ENCODE peak calls at places on chromosomes 6 and 20, in eight cellular contexts. H is HuH-7.5; L is C1 segment of cervical spinal cord; D is cardiac fibroblast; T is iris pigment epithelial cell; S is GF-D8; X is CD4-positive, alpha-beta T cell; Y is head of caudate nucleus. Q is an unnamed sample.

GRCh38 chr6:167957626-167958025 is 39.8 kb upstream of the KIF25 start:
- DNase-seq in Y (no peak), H (no peak), S (no peak), L (no peak), T (no peak), X (no peak), D (no peak), Q (no peak)

GRCh38 chr20:37541326-37541725 is 13.7 kb upstream of the BLCAP start:
- DNase-seq in S (no peak), H (no peak), T (no peak), X (no peak), L (no peak), D (no peak), Y (no peak), Q (no peak)

GRCh38 chr6:16776394-16777017 is 15.2 kb upstream of the ATXN1 start:
- DNase-seq in S (no peak), H (no peak), T (no peak), D (no peak), X (no peak), Y (no peak), L (no peak), Q (no peak)

GRCh38 chr20:62589150-62589498 is 53.2 kb upstream of the SLCO4A1 start:
- DNase-seq in L (no peak), H (no peak), Y (no peak), S (no peak), D (no peak), X (no peak), T (no peak), Q (no peak)

GRCh38 chr6:163449076-163449475 is 34.6 kb downstream of the QKI start:
- DNase-seq in X (no peak), D (peak; percentile 17), H (no peak), Y (no peak), T (peak; percentile 51), L (no peak), S (no peak), Q (no peak)

GRCh38 chr6:10587694-10588392 is 66.7 kb downstream of the GCNT2 start:
- DNase-seq in T (no peak), X (no peak), S (no peak), L (no peak), H (no peak), Y (no peak), D (no peak), Q (no peak)

GRCh38 chr6:148971027-148971927 is 224.4 kb downstream of the UST start:
- DNase-seq in S (no peak), Y (no peak), T (peak; percentile 27), L (no peak), D (peak; percentile 30), X (no peak), H (no peak), Q (no peak)

GRCh38 chr6:109440325-109441068 is at the start of the genes PPIL6 and SMPD2:
- DNase-seq in D (peak; percentile 85), X (peak; percentile 69), T (peak; percentile 85), S (peak; percentile 60), Y (peak; percentile 86), L (peak; percentile 73), H (peak; percentile 82), Q (peak; percentile 82)

GRCh38 chr6:119078449-119079287 is at the start of gene FAM184A:
- DNase-seq in X (peak; percentile 62), T (peak; percentile 56), Y (peak; percentile 82), L (peak; percentile 38), D (peak; percentile 46), H (peak; percentile 59), S (no peak), Q (no peak)

GRCh38 chr6:168849459-168849858 is 404.2 kb downstream of the THBS2 start:
- DNase-seq in X (no peak), Y (no peak), S (no peak), T (no peak), H (no peak), L (no peak), D (no peak), Q (no peak)

GRCh38 chr6:89032599-89032998 is 48.0 kb upstream of the PNRC1 start:
- DNase-seq in T (no peak), L (no peak), S (no peak), X (no peak), Y (no peak), H (no peak), D (peak; percentile 41), Q (no peak)

GRCh38 chr6:27237089-27237723 is 10.3 kb upstream of the PRSS16 start:
- DNase-seq in D (peak; percentile 87), Y (no peak), S (no peak), L (no peak), T (peak; percentile 86), H (no peak), X (no peak), Q (no peak)

GRCh38 chr6:6285679-6286078 is 34.8 kb downstream of the F13A1 start:
- DNase-seq in S (no peak), X (no peak), D (no peak), H (no peak), T (no peak), L (no peak), Y (no peak), Q (no peak)

GRCh38 chr6:22929228-22929627 is 359.9 kb downstream of the HDGFL1 start:
- DNase-seq in X (no peak), S (no peak), L (no peak), D (peak; percentile 29), H (no peak), Y (no peak), T (no peak), Q (peak; percentile 19)

GRCh38 chr6:13468839-13469238 is 18.6 kb downstream of the GFOD1 start:
- DNase-seq in S (no peak), D (no peak), T (no peak), Y (no peak), L (no peak), H (no peak), X (no peak), Q (no peak)